ENCODE peak calls at places on chromosomes 12 and 14, in ten cellular contexts. W is foreskin fibroblast; D is endothelial cell; S is upper lobe of right lung; Y is activated T-helper 1 cell treated with anti-CD3 and anti-CD28 coated beads, Interleukin-12 subunit alpha, Interleukin-12 subunit beta, Interleukin-2, Interleukin-4 antibody, amounts not matched to agents 30 ng/mL and 10 ng/mL and 1 ng/mL, durations not matched to agents 14 hours and 24 hours and 36 hours; K is G401; P is omental fat pad; E is COR-L47; C is fibroblast of mammary gland; N is CD4-positive, alpha-beta memory T cell. O is an unnamed sample.

GRCh38 chr14:60102389-60102788 is 10.7 kb downstream of the PCNX4 start:
- DNase-seq in W (peak), D (no peak), S (no peak), Y (no peak), K (no peak), P (no peak), E (no peak), C (peak), N (no peak), O (no peak)

GRCh38 chr12:72277415-72277814 is 5.2 kb downstream of the TRHDE start:
- DNase-seq in W (peak), D (no peak), S (no peak), Y (no peak), K (peak), P (no peak), E (no peak), C (peak), N (no peak), O (no peak)

GRCh38 chr12:122168492-122168891 is 5.5 kb downstream of the IL31 start:
- DNase-seq in W (no peak), D (no peak), S (no peak), Y (no peak), K (no peak), P (no peak), E (no peak), C (no peak), N (no peak), O (no peak)

GRCh38 chr14:73758392-73759182 is 44.4 kb upstream of the PNMA1 start:
- DNase-seq in W (peak), D (peak), S (peak), Y (peak), K (peak), P (no peak), E (peak), C (peak), N (peak), O (peak)

GRCh38 chr12:74111688-74112360 is 425.8 kb upstream of the ATXN7L3B start:
- DNase-seq in W (no peak), D (peak), S (peak), Y (no peak), K (peak), P (no peak), E (no peak), C (peak), N (no peak), O (peak)

GRCh38 chr14:95248422-95248821 is 71.3 kb downstream of the CLMN start:
- DNase-seq in W (no peak), D (no peak), S (no peak), Y (no peak), K (no peak), P (no peak), E (no peak), C (peak), N (no peak), O (no peak)

GRCh38 chr12:62802981-62803380 is 132.0 kb downstream of the PPM1H start:
- DNase-seq in W (no peak), D (no peak), S (no peak), Y (no peak), K (peak), P (no peak), E (no peak), C (no peak), N (no peak), O (peak)

GRCh38 chr12:18296909-18297280 is 35.6 kb downstream of the PIK3C2G start:
- DNase-seq in W (no peak), D (no peak), S (no peak), Y (no peak), K (no peak), P (no peak), E (no peak), C (peak), N (no peak), O (no peak)

GRCh38 chr12:53338916-53339315 is 2.8 kb upstream of the SP7 start:
- DNase-seq in W (no peak), D (no peak), S (no peak), Y (no peak), K (no peak), P (no peak), E (no peak), C (no peak), N (no peak), O (no peak)

GRCh38 chr12:121803861-121804416 is at the start of gene SETD1B:
- DNase-seq in W (peak), D (peak), S (peak), Y (peak), K (peak), P (no peak), E (no peak), C (peak), N (peak), O (peak)

GRCh38 chr12:93982847-93983315 is 165.5 kb upstream of the PLXNC1 start:
- DNase-seq in W (peak), D (no peak), S (no peak), Y (no peak), K (no peak), P (no peak), E (peak), C (peak), N (no peak), O (no peak)

GRCh38 chr12:57159341-57159740 is 11.9 kb upstream of the LRP1-AS start:
- DNase-seq in W (no peak), D (no peak), S (no peak), Y (no peak), K (no peak), P (no peak), E (no peak), C (no peak), N (no peak), O (no peak)

GRCh38 chr12:102479099-102479887 is 1.1 kb downstream of the IGF1 start:
- DNase-seq in W (no peak), D (no peak), S (no peak), Y (no peak), K (no peak), P (no peak), E (no peak), C (no peak), N (no peak), O (peak)